ENCODE peak calls at places on chromosomes 5 and 9, in eight cellular contexts. J is mucosa of descending colon; O is PC-3; C is activated T-cell treated with anti-CD3 and anti-CD28 coated beads for 1 hour; S is activated effector memory CD4-positive, alpha-beta T cell treated with Interleukin-2 at 50 U/mL for 16 hours; F is C1 segment of cervical spinal cord; Y is Calu3; I is ascending aorta. W is an unnamed sample.

GRCh38 chr9:114616684-114617520 is 5.8 kb downstream of the TMEM268 start:
- DNase-seq in C (no peak), J (peak), S (no peak), Y (no peak), I (peak), O (peak), F (peak), W (no peak)

GRCh38 chr5:107671742-107672211 is 1.0 kb upstream of the EFNA5 start:
- DNase-seq in Y (peak), O (peak), C (no peak), J (no peak), S (no peak), F (no peak), I (no peak), W (no peak)

GRCh38 chr5:5017827-5018559 is 122.1 kb upstream of the ADAMTS16 start:
- DNase-seq in Y (no peak), I (no peak), F (no peak), O (peak), S (no peak), C (no peak), J (no peak), W (no peak)

GRCh38 chr5:139652788-139653241 is 4.7 kb downstream of the CXXC5 start:
- DNase-seq in Y (no peak), F (no peak), C (no peak), I (no peak), S (no peak), J (peak), O (no peak), W (no peak)

GRCh38 chr5:16970260-16970659 is 34.2 kb upstream of the MYO10 start:
- DNase-seq in O (no peak), Y (no peak), S (no peak), I (no peak), C (no peak), J (no peak), F (no peak), W (no peak)

GRCh38 chr5:148808864-148809642 is 17.4 kb upstream of the ADRB2 start:
- DNase-seq in C (no peak), S (no peak), O (peak), F (no peak), J (no peak), I (no peak), Y (no peak), W (no peak)

GRCh38 chr5:28305891-28306290 is 1267.5 kb upstream of the CDH9 start:
- DNase-seq in S (no peak), I (no peak), F (no peak), Y (no peak), O (no peak), C (no peak), J (no peak), W (no peak)

GRCh38 chr5:133906303-133906702 is 62.1 kb downstream of the C5orf15 start:
- DNase-seq in C (no peak), Y (no peak), S (no peak), O (no peak), I (no peak), F (no peak), J (no peak), W (no peak)

GRCh38 chr9:16154570-16155078 is 601.8 kb downstream of the CCDC171 start:
- DNase-seq in C (peak), Y (peak), F (no peak), O (peak), S (no peak), J (peak), I (peak), W (no peak)

GRCh38 chr9:12819436-12820185 is 44.8 kb downstream of the LURAP1L start:
- DNase-seq in O (peak), Y (peak), F (no peak), C (no peak), J (no peak), I (no peak), S (no peak), W (no peak)

GRCh38 chr5:42949348-42950090 is 90.6 kb downstream of the ANXA2R start:
- DNase-seq in Y (no peak), C (peak), S (peak), O (peak), J (peak), F (no peak), I (peak), W (peak)

GRCh38 chr5:135473956-135474670 is 22.0 kb upstream of the TIFAB start:
- DNase-seq in C (no peak), S (no peak), J (no peak), F (no peak), I (no peak), Y (no peak), O (no peak), W (no peak)

GRCh38 chr5:96709152-96709821 is 47.1 kb downstream of the CAST start:
- DNase-seq in Y (no peak), F (no peak), I (no peak), J (no peak), S (no peak), C (no peak), O (peak), W (no peak)

GRCh38 chr9:133689151-133689763 is 48.9 kb downstream of the SARDH start:
- DNase-seq in C (no peak), S (no peak), J (no peak), O (no peak), I (no peak), Y (no peak), F (no peak), W (no peak)

GRCh38 chr5:173180331-173180730 is 36.0 kb downstream of the BNIP1 start:
- DNase-seq in Y (no peak), I (no peak), F (no peak), J (no peak), C (no peak), S (no peak), O (no peak), W (no peak)

GRCh38 chr5:39494534-39494933 is 69.8 kb upstream of the DAB2 start:
- DNase-seq in S (no peak), I (no peak), F (no peak), O (no peak), J (no peak), Y (no peak), C (no peak), W (no peak)

GRCh38 chr9:133521122-133522072 is 3.4 kb downstream of the MYMK start:
- DNase-seq in C (no peak), S (no peak), O (no peak), I (no peak), J (no peak), Y (no peak), F (peak), W (no peak)

GRCh38 chr5:11902304-11902703 is 1.9 kb downstream of the CTNND2 start:
- DNase-seq in C (no peak), O (no peak), S (no peak), I (no peak), J (no peak), F (no peak), Y (no peak), W (no peak)

GRCh38 chr9:68706579-68707201 is 1.6 kb downstream of the PIP5K1B start:
- DNase-seq in I (no peak), S (no peak), C (no peak), J (no peak), Y (no peak), F (no peak), O (no peak), W (no peak)

GRCh38 chr9:132997591-132997990 is 19.1 kb downstream of the GFI1B start:
- DNase-seq in Y (no peak), J (no peak), C (no peak), F (no peak), I (no peak), O (no peak), S (no peak), W (no peak)

GRCh38 chr9:136283291-136284235 is 20.3 kb downstream of the CCDC187 start:
- DNase-seq in F (peak), C (peak), I (peak), O (peak), Y (peak), J (peak), S (peak), W (peak)

W was measured in natural killer cell.